ENCODE peak calls at places on chromosome 21, in four cellular contexts. One of them, this sample, is unnamed.

GRCh38 chr21:41891132-41891531 is 12.0 kb upstream of the PRDM15 start:
- DNase-seq in Panc1: no peak
- DNase-seq in head of caudate nucleus: no peak
- DNase-seq in fibroblast of mammary gland: no peak
- DNase-seq in this sample: no peak

GRCh38 chr21:45867671-45868081 is 113.9 kb upstream of the COL6A1 start:
- DNase-seq in Panc1: no peak
- DNase-seq in head of caudate nucleus: no peak
- DNase-seq in fibroblast of mammary gland: no peak
- DNase-seq in this sample: no peak

GRCh38 chr21:32412998-32413504 is 545 bp downstream of the EVA1C start:
- DNase-seq in Panc1: no peak
- DNase-seq in head of caudate nucleus: no peak
- DNase-seq in fibroblast of mammary gland: no peak
- DNase-seq in this sample: peak

GRCh38 chr21:31665397-31665796 is 5.9 kb downstream of the SOD1 start:
- DNase-seq in Panc1: no peak
- DNase-seq in head of caudate nucleus: peak
- DNase-seq in fibroblast of mammary gland: peak
- DNase-seq in this sample: peak

GRCh38 chr21:43645987-43646386 is 13.3 kb downstream of the HSF2BP start:
- DNase-seq in Panc1: no peak
- DNase-seq in head of caudate nucleus: no peak
- DNase-seq in fibroblast of mammary gland: no peak
- DNase-seq in this sample: no peak

GRCh38 chr21:42590431-42591131 is 62.8 kb upstream of the PDE9A start:
- DNase-seq in Panc1: no peak
- DNase-seq in head of caudate nucleus: no peak
- DNase-seq in fibroblast of mammary gland: no peak
- DNase-seq in this sample: no peak

GRCh38 chr21:36415375-36415774 is 30.2 kb downstream of the CHAF1B start:
- DNase-seq in Panc1: no peak
- DNase-seq in head of caudate nucleus: no peak
- DNase-seq in fibroblast of mammary gland: no peak
- DNase-seq in this sample: no peak

GRCh38 chr21:42424848-42425602 is 21.3 kb downstream of the UBASH3A start:
- DNase-seq in Panc1: no peak
- DNase-seq in head of caudate nucleus: no peak
- DNase-seq in fibroblast of mammary gland: no peak
- DNase-seq in this sample: no peak

GRCh38 chr21:44708213-44708865 is 3.0 kb downstream of the TSPEAR start:
- DNase-seq in Panc1: no peak
- DNase-seq in head of caudate nucleus: no peak
- DNase-seq in fibroblast of mammary gland: no peak
- DNase-seq in this sample: no peak

GRCh38 chr21:9008636-9009035 is 1512.7 kb upstream of the TPTE start:
- DNase-seq in Panc1: no peak
- DNase-seq in head of caudate nucleus: no peak
- DNase-seq in fibroblast of mammary gland: no peak
- DNase-seq in this sample: peak

GRCh38 chr21:40689241-40689640 is 157.7 kb downstream of the DSCAM start:
- DNase-seq in Panc1: no peak
- DNase-seq in head of caudate nucleus: no peak
- DNase-seq in fibroblast of mammary gland: no peak
- DNase-seq in this sample: no peak

GRCh38 chr21:28419110-28419509 is 573.6 kb downstream of the LTN1 start:
- DNase-seq in Panc1: no peak
- DNase-seq in head of caudate nucleus: no peak
- DNase-seq in fibroblast of mammary gland: peak
- DNase-seq in this sample: no peak

GRCh38 chr21:46351476-46352155 is 27.7 kb downstream of the PCNT start:
- DNase-seq in Panc1: no peak
- DNase-seq in head of caudate nucleus: no peak
- DNase-seq in fibroblast of mammary gland: no peak
- DNase-seq in this sample: no peak

GRCh38 chr21:36155603-36156338 is 853 bp upstream of the DOP1B start:
- DNase-seq in Panc1: no peak
- DNase-seq in head of caudate nucleus: no peak
- DNase-seq in fibroblast of mammary gland: no peak
- DNase-seq in this sample: no peak

GRCh38 chr21:44947930-44948331 is 8.1 kb downstream of the SLX9 start:
- DNase-seq in Panc1: no peak
- DNase-seq in head of caudate nucleus: no peak
- DNase-seq in fibroblast of mammary gland: no peak
- DNase-seq in this sample: peak

GRCh38 chr21:42705746-42706374 is 52.4 kb downstream of the PDE9A start:
- DNase-seq in Panc1: no peak
- DNase-seq in head of caudate nucleus: no peak
- DNase-seq in fibroblast of mammary gland: no peak
- DNase-seq in this sample: no peak

GRCh38 chr21:17711896-17712295 is 99.2 kb upstream of the BTG3 start:
- DNase-seq in Panc1: no peak
- DNase-seq in head of caudate nucleus: no peak
- DNase-seq in fibroblast of mammary gland: no peak
- DNase-seq in this sample: no peak

GRCh38 chr21:27260728-27261127 is 293.8 kb upstream of the ADAMTS5 start:
- DNase-seq in Panc1: no peak
- DNase-seq in head of caudate nucleus: no peak
- DNase-seq in fibroblast of mammary gland: no peak
- DNase-seq in this sample: no peak

GRCh38 chr21:44730028-44730395 is 18.6 kb upstream of the TSPEAR start:
- DNase-seq in Panc1: no peak
- DNase-seq in head of caudate nucleus: no peak
- DNase-seq in fibroblast of mammary gland: no peak
- DNase-seq in this sample: no peak

GRCh38 chr21:17793675-17794123 is 25.5 kb downstream of the C21orf91 start:
- DNase-seq in Panc1: no peak
- DNase-seq in head of caudate nucleus: no peak
- DNase-seq in fibroblast of mammary gland: peak
- DNase-seq in this sample: no peak

GRCh38 chr21:16707274-16707673 is 805.6 kb upstream of the CXADR start:
- DNase-seq in Panc1: no peak
- DNase-seq in head of caudate nucleus: no peak
- DNase-seq in fibroblast of mammary gland: no peak
- DNase-seq in this sample: no peak

GRCh38 chr21:42439284-42440186 is 35.8 kb downstream of the UBASH3A start:
- DNase-seq in Panc1: no peak
- DNase-seq in head of caudate nucleus: no peak
- DNase-seq in fibroblast of mammary gland: peak
- DNase-seq in this sample: no peak

GRCh38 chr21:26965567-26966359 is 1.1 kb downstream of the ADAMTS5 start:
- DNase-seq in Panc1: no peak
- DNase-seq in head of caudate nucleus: peak
- DNase-seq in fibroblast of mammary gland: peak
- DNase-seq in this sample: peak

GRCh38 chr21:38506606-38507331 is 8.5 kb upstream of the ERG start:
- DNase-seq in Panc1: no peak
- DNase-seq in head of caudate nucleus: no peak
- DNase-seq in fibroblast of mammary gland: no peak
- DNase-seq in this sample: no peak

GRCh38 chr21:44377922-44378645 is 24.7 kb downstream of the TRPM2 start:
- DNase-seq in Panc1: no peak
- DNase-seq in head of caudate nucleus: no peak
- DNase-seq in fibroblast of mammary gland: no peak
- DNase-seq in this sample: no peak

GRCh38 chr21:44450402-44450801 is 4.9 kb upstream of the LRRC3 start:
- DNase-seq in Panc1: no peak
- DNase-seq in head of caudate nucleus: no peak
- DNase-seq in fibroblast of mammary gland: no peak
- DNase-seq in this sample: peak

GRCh38 chr21:16388911-16389515 is 659.2 kb downstream of the USP25 start:
- DNase-seq in Panc1: no peak
- DNase-seq in head of caudate nucleus: no peak
- DNase-seq in fibroblast of mammary gland: no peak
- DNase-seq in this sample: no peak

GRCh38 chr21:17613242-17613676 is 558 bp upstream of the BTG3 start:
- DNase-seq in Panc1: no peak
- DNase-seq in head of caudate nucleus: peak
- DNase-seq in fibroblast of mammary gland: peak
- DNase-seq in this sample: peak

GRCh38 chr21:45472445-45473365 is 67.7 kb downstream of the COL18A1 start:
- DNase-seq in Panc1: no peak
- DNase-seq in head of caudate nucleus: no peak
- DNase-seq in fibroblast of mammary gland: no peak
- DNase-seq in this sample: no peak

GRCh38 chr21:35059742-35060141 is 10.6 kb upstream of the RUNX1 start:
- DNase-seq in Panc1: no peak
- DNase-seq in head of caudate nucleus: no peak
- DNase-seq in fibroblast of mammary gland: peak
- DNase-seq in this sample: no peak

GRCh38 chr21:45405271-45405818 is 380 bp downstream of the COL18A1 start:
- DNase-seq in Panc1: no peak
- DNase-seq in head of caudate nucleus: no peak
- DNase-seq in fibroblast of mammary gland: peak
- DNase-seq in this sample: no peak

GRCh38 chr21:44850208-44850800 is 23.2 kb downstream of the PTTG1IP start:
- DNase-seq in Panc1: no peak
- DNase-seq in head of caudate nucleus: no peak
- DNase-seq in fibroblast of mammary gland: no peak
- DNase-seq in this sample: no peak

GRCh38 chr21:41678944-41679343 is 87.9 kb downstream of the RIPK4 start:
- DNase-seq in Panc1: peak
- DNase-seq in head of caudate nucleus: peak
- DNase-seq in fibroblast of mammary gland: peak
- DNase-seq in this sample: peak

GRCh38 chr21:42120904-42121535 is 49.9 kb downstream of the UMODL1 start:
- DNase-seq in Panc1: no peak
- DNase-seq in head of caudate nucleus: no peak
- DNase-seq in fibroblast of mammary gland: no peak
- DNase-seq in this sample: peak

GRCh38 chr21:35933466-35933865 is 126.9 kb downstream of the SETD4 start:
- DNase-seq in Panc1: no peak
- DNase-seq in head of caudate nucleus: no peak
- DNase-seq in fibroblast of mammary gland: peak
- DNase-seq in this sample: no peak

GRCh38 chr21:45576838-45577737 is 34.8 kb upstream of the SLC19A1 start:
- DNase-seq in Panc1: no peak
- DNase-seq in head of caudate nucleus: no peak
- DNase-seq in fibroblast of mammary gland: no peak
- DNase-seq in this sample: no peak

GRCh38 chr21:28089599-28090421 is 902.9 kb downstream of the LTN1 start:
- DNase-seq in Panc1: no peak
- DNase-seq in head of caudate nucleus: no peak
- DNase-seq in fibroblast of mammary gland: peak
- DNase-seq in this sample: no peak

This sample was measured in posterior cingulate gyrus.